ENCODE peak calls at places on chromosomes 6 and 20, in ten cellular contexts. Y, O, M, B, I, A, R, P, H and K are unnamed samples.

GRCh38 chr6:129889580-129889979 is 28.5 kb upstream of the TMEM244 start:
- DNase-seq in M (no peak), R (no peak), A (peak), O (no peak), I (no peak), P (no peak), Y (no peak), B (no peak), H (peak), K (no peak)

GRCh38 chr20:46978871-46979536 is 84.4 kb downstream of the EYA2 start:
- DNase-seq in O (no peak), R (no peak), I (no peak), M (no peak), B (no peak), Y (no peak), A (no peak), H (no peak), P (peak), K (no peak)

GRCh38 chr20:32155017-32155965 is 45.8 kb downstream of the TM9SF4 start:
- DNase-seq in B (peak), I (no peak), O (peak), P (peak), H (peak), M (peak), R (no peak), A (peak), Y (peak), K (peak)

GRCh38 chr6:26240981-26241770 is 123.8 kb upstream of the BTN3A2 start:
- DNase-seq in R (peak), A (no peak), H (peak), P (no peak), I (no peak), B (no peak), O (no peak), Y (no peak), M (no peak), K (peak)

GRCh38 chr6:154408906-154409500 is 52.4 kb upstream of the IPCEF1 start:
- DNase-seq in R (no peak), Y (no peak), A (peak), O (no peak), P (no peak), M (no peak), B (no peak), I (no peak), H (peak), K (no peak)

GRCh38 chr20:53154540-53154939 is 182.4 kb downstream of the TSHZ2 start:
- DNase-seq in P (no peak), Y (no peak), O (no peak), H (no peak), B (no peak), A (peak), M (no peak), I (no peak), R (no peak), K (peak)

GRCh38 chr6:34246563-34247391 is 2.0 kb downstream of the SMIM29 start:
- DNase-seq in M (no peak), H (peak), P (peak), A (no peak), O (peak), I (no peak), B (no peak), Y (no peak), R (no peak), K (peak)

GRCh38 chr20:39823239-39823638 is 861.1 kb downstream of the DHX35 start:
- DNase-seq in M (no peak), R (no peak), O (no peak), B (no peak), A (peak), Y (no peak), P (no peak), I (no peak), H (no peak), K (no peak)

GRCh38 chr6:73236147-73236750 is 11.0 kb upstream of the KHDC1L start:
- DNase-seq in H (no peak), R (no peak), A (peak), I (no peak), Y (no peak), M (no peak), O (no peak), P (no peak), B (no peak), K (no peak)

GRCh38 chr6:11437824-11438459 is 99.6 kb upstream of the TMEM170B start:
- DNase-seq in O (no peak), A (no peak), M (no peak), H (peak), Y (no peak), B (no peak), R (no peak), P (no peak), I (no peak), K (no peak)

GRCh38 chr6:169803291-169803811 is 51.9 kb downstream of the ERMARD start:
- DNase-seq in I (no peak), A (no peak), P (no peak), Y (peak), O (no peak), B (no peak), H (no peak), M (no peak), R (no peak), K (no peak)

GRCh38 chr6:150813319-150813992 is 52.0 kb upstream of the MTHFD1L start:
- DNase-seq in I (no peak), A (peak), O (peak), R (no peak), H (peak), P (no peak), M (no peak), B (no peak), Y (no peak), K (peak)

GRCh38 chr20:1533059-1533458 is 24.4 kb downstream of the SIRPD start:
- DNase-seq in R (no peak), I (no peak), P (no peak), Y (no peak), O (no peak), B (no peak), H (peak), M (no peak), A (peak), K (no peak)

GRCh38 chr20:21739682-21740081 is 34.2 kb downstream of the PAX1 start:
- DNase-seq in Y (no peak), P (no peak), O (no peak), A (no peak), B (no peak), M (no peak), H (no peak), I (no peak), R (no peak), K (no peak)

GRCh38 chr20:56925696-56926101 is 296.6 kb downstream of the TFAP2C start:
- DNase-seq in H (no peak), A (no peak), I (no peak), B (no peak), P (peak), R (no peak), M (no peak), Y (no peak), O (no peak), K (no peak)

GRCh38 chr6:7138921-7139358 is 31.2 kb downstream of the RREB1 start:
- DNase-seq in B (no peak), H (peak), A (no peak), Y (peak), R (no peak), I (no peak), O (no peak), M (no peak), P (no peak), K (no peak)

GRCh38 chr20:59006864-59007757 is at the start of gene CTSZ:
- DNase-seq in I (no peak), P (peak), O (peak), M (no peak), B (peak), R (peak), A (peak), H (peak), Y (peak), K (peak)

GRCh38 chr6:37554480-37554819 is 54.8 kb upstream of the CCDC167 start:
- DNase-seq in H (no peak), R (no peak), M (no peak), O (no peak), B (no peak), Y (no peak), P (no peak), A (no peak), I (no peak), K (no peak)

GRCh38 chr20:2626853-2627541 is 25.4 kb upstream of the NOP56 start:
- DNase-seq in Y (peak), A (peak), R (no peak), I (no peak), H (peak), B (no peak), M (no peak), O (no peak), P (no peak), K (no peak)

GRCh38 chr6:15544321-15544900 is 118.4 kb downstream of the DTNBP1 start:
- DNase-seq in H (no peak), M (no peak), A (peak), R (no peak), I (no peak), Y (no peak), B (no peak), O (no peak), P (no peak), K (no peak)

GRCh38 chr20:20014659-20015058 is 2.5 kb upstream of the NAA20 start:
- DNase-seq in B (peak), M (no peak), H (peak), A (no peak), Y (no peak), O (no peak), R (no peak), I (no peak), P (no peak), K (no peak)

GRCh38 chr6:82033631-82034211 is 213.8 kb downstream of the IBTK start:
- DNase-seq in P (no peak), R (no peak), Y (no peak), I (no peak), B (peak), O (no peak), A (peak), M (no peak), H (no peak), K (no peak)

GRCh38 chr20:22562620-22563019 is 21.8 kb downstream of the FOXA2 start:
- DNase-seq in B (no peak), P (no peak), A (no peak), I (no peak), O (no peak), Y (no peak), R (no peak), H (no peak), M (no peak), K (no peak)

GRCh38 chr6:36834576-36835293 is 4.5 kb downstream of the CPNE5 start:
- DNase-seq in I (no peak), P (peak), A (no peak), H (no peak), R (no peak), Y (no peak), M (no peak), O (no peak), B (no peak), K (no peak)

GRCh38 chr6:44012078-44012493 is 115.2 kb downstream of the MRPL14 start:
- DNase-seq in M (no peak), H (peak), Y (no peak), R (no peak), O (no peak), I (no peak), P (no peak), B (no peak), A (peak), K (no peak)

GRCh38 chr6:165744515-165745228 is 81.6 kb upstream of the PDE10A start:
- DNase-seq in R (no peak), I (no peak), A (peak), B (no peak), P (no peak), Y (no peak), O (no peak), H (no peak), M (no peak), K (no peak)

GRCh38 chr6:154805288-154805911 is 72.2 kb downstream of the SCAF8 start:
- DNase-seq in I (no peak), Y (no peak), P (no peak), R (no peak), O (peak), H (peak), M (no peak), B (no peak), A (peak), K (no peak)

GRCh38 chr6:51843470-51844390 is 243.7 kb downstream of the PKHD1 start:
- DNase-seq in P (no peak), Y (no peak), H (no peak), O (no peak), A (no peak), R (no peak), I (no peak), B (no peak), M (no peak), K (no peak)

GRCh38 chr6:74073896-74074295 is 377.9 kb downstream of the CD109 start:
- DNase-seq in O (no peak), A (peak), Y (no peak), H (no peak), R (no peak), M (no peak), P (no peak), I (no peak), B (no peak), K (no peak)

GRCh38 chr6:86511962-86512361 is 425.4 kb upstream of the HTR1E start:
- DNase-seq in A (no peak), M (no peak), B (no peak), P (no peak), H (no peak), O (no peak), Y (no peak), I (no peak), R (no peak), K (no peak)

GRCh38 chr6:93416575-93417420 is 2.6 kb downstream of the EPHA7 start:
- DNase-seq in A (peak), H (peak), B (peak), O (peak), M (no peak), P (peak), R (no peak), I (no peak), Y (peak), K (no peak)

GRCh38 chr20:14775778-14776177 is 438.4 kb upstream of the FLRT3 start:
- DNase-seq in I (no peak), R (no peak), B (peak), A (peak), O (no peak), P (no peak), Y (no peak), H (peak), M (no peak), K (no peak)

GRCh38 chr6:36851149-36851614 is 11.9 kb upstream of the CPNE5 start:
- DNase-seq in I (no peak), A (peak), H (peak), O (peak), B (no peak), M (no peak), Y (no peak), P (peak), R (no peak), K (peak)

GRCh38 chr6:24859608-24860007 is 60.9 kb upstream of the ARMH2 start:
- DNase-seq in H (no peak), Y (no peak), B (no peak), A (no peak), O (no peak), I (no peak), R (no peak), P (no peak), M (no peak), K (no peak)

GRCh38 chr6:120869397-120869796 is 464.9 kb downstream of the TBC1D32 start:
- DNase-seq in H (no peak), R (no peak), I (no peak), O (no peak), M (no peak), A (no peak), Y (no peak), P (peak), B (no peak), K (no peak)

GRCh38 chr6:22041797-22042489 is 254.9 kb downstream of the PRL start:
- DNase-seq in Y (no peak), H (no peak), A (peak), P (no peak), B (no peak), I (no peak), O (no peak), M (no peak), R (no peak), K (no peak)

GRCh38 chr6:100880901-100881706 is at the start of gene ASCC3:
- DNase-seq in H (peak), P (peak), M (peak), B (peak), Y (peak), R (peak), O (peak), A (peak), I (peak), K (peak)

GRCh38 chr6:36345681-36346417 is 9.2 kb upstream of the BNIP5 start:
- DNase-seq in B (no peak), H (no peak), I (no peak), Y (peak), R (no peak), A (peak), O (no peak), M (no peak), P (no peak), K (no peak)

GRCh38 chr6:89745728-89746127 is 73.9 kb downstream of the MDN1 start:
- DNase-seq in Y (no peak), O (no peak), M (no peak), I (no peak), P (no peak), R (no peak), A (no peak), H (no peak), B (no peak), K (no peak)

GRCh38 chr6:19472850-19473249 is 364.3 kb upstream of the ID4 start:
- DNase-seq in O (no peak), P (no peak), H (no peak), I (no peak), A (no peak), R (no peak), B (no peak), M (no peak), Y (no peak), K (no peak)